ENCODE peak calls at places on chromosomes 11 and 22, in seven cellular contexts. T is left ventricle myocardium inferior, D is PC-3, J is ascending aorta, V is testis, Q is ovary, B is uterus. Z is an unnamed sample. For H3K36me3, the result is how much of the 10 kb centered on the place peaks cover.

GRCh38 chr22:50260801-50261614 is 475 bp downstream of the MAPK12 start:
- DNase-seq in B (no peak), T (no peak), J (no peak), D (peak), Q (no peak), V (peak), Z (no peak)

GRCh38 chr11:16217631-16218030 is 138.7 kb downstream of the SOX6 start:
- DNase-seq in B (no peak), Q (no peak), D (peak), T (no peak), J (no peak), V (no peak), Z (no peak)

GRCh38 chr11:44188643-44189042 is 93.2 kb downstream of the EXT2 start:
- DNase-seq in V (no peak), Q (no peak), T (no peak), J (no peak), B (no peak), D (no peak), Z (no peak)

GRCh38 chr22:19645905-19646304 is 68.4 kb upstream of the SEPTIN5 start:
- DNase-seq in V (no peak), B (no peak), T (no peak), J (no peak), Q (no peak), D (no peak), Z (no peak)

GRCh38 chr22:48103126-48103875 is 1340.9 kb downstream of the TBC1D22A start:
- DNase-seq in T (no peak), D (no peak), Q (no peak), J (no peak), V (no peak), B (no peak), Z (no peak)

GRCh38 chr11:108346451-108346850 is 120.9 kb downstream of the C11orf65 start:
- DNase-seq in B (no peak), J (no peak), T (no peak), V (no peak), Q (no peak), D (no peak), Z (no peak)

GRCh38 chr11:11967669-11968510 is 40.5 kb downstream of the DKK3 start:
- DNase-seq in D (no peak), V (no peak), T (peak), J (peak), B (no peak), Q (no peak), Z (no peak)

GRCh38 chr11:114053406-114053805 is 6.1 kb upstream of the ZBTB16 start:
- DNase-seq in T (no peak), B (no peak), D (no peak), J (no peak), V (no peak), Q (no peak), Z (no peak)

GRCh38 chr11:109971184-109971523 is 122.0 kb upstream of the ZC3H12C start:
- DNase-seq in D (peak), Q (no peak), T (no peak), V (no peak), J (no peak), B (no peak), Z (peak)

GRCh38 chr11:117072517-117073218 is 25.6 kb downstream of the SIK3 start:
- DNase-seq in T (no peak), D (peak), Q (no peak), V (no peak), J (no peak), B (no peak), Z (no peak)

GRCh38 chr11:57761301-57762234 is at the start of gene CTNND1:
- DNase-seq in B (peak), D (peak), V (peak), Q (peak), J (peak), T (peak), Z (peak)

GRCh38 chr22:29308148-29308790 is 1.8 kb downstream of the GAS2L1 start:
- DNase-seq in B (no peak), T (no peak), J (no peak), V (no peak), Q (no peak), D (no peak), Z (no peak)

GRCh38 chr22:20094158-20094807 is 14.2 kb downstream of the DGCR8 start:
- DNase-seq in D (no peak), B (peak), Q (no peak), J (no peak), V (no peak), T (no peak), Z (no peak)

GRCh38 chr11:8826145-8826786 is 84.7 kb upstream of the AKIP1 start:
- DNase-seq in Q (no peak), D (peak), V (no peak), J (no peak), B (no peak), T (no peak), Z (no peak)

GRCh38 chr11:11916981-11917399 is 75.2 kb downstream of the USP47 start:
- DNase-seq in T (no peak), D (peak), J (peak), V (no peak), Q (no peak), B (no peak), Z (peak)

GRCh38 chr22:25403752-25404471 is 160.6 kb upstream of the GRK3 start:
- DNase-seq in T (no peak), V (no peak), Q (no peak), J (no peak), B (no peak), D (peak), Z (peak)

GRCh38 chr22:47797546-47797945 is 1035.1 kb downstream of the TBC1D22A start:
- DNase-seq in J (no peak), T (no peak), Q (no peak), V (no peak), B (no peak), D (no peak), Z (no peak)

GRCh38 chr22:42895541-42895981 is 38.5 kb upstream of the ARFGAP3 start:
- DNase-seq in T (no peak), Q (no peak), J (no peak), V (no peak), B (no peak), D (no peak), Z (peak)

GRCh38 chr22:23688571-23688970 is 2.2 kb upstream of the RGL4 start:
- DNase-seq in T (no peak), B (no peak), D (no peak), J (no peak), V (peak), Q (no peak), Z (no peak)

GRCh38 chr11:131677832-131678470 is 307.5 kb downstream of the NTM start:
- DNase-seq in D (no peak), J (no peak), V (no peak), B (no peak), T (no peak), Q (no peak), Z (no peak)

GRCh38 chr11:128933481-128934178 is 9.0 kb downstream of the TP53AIP1 start:
- DNase-seq in Q (no peak), B (no peak), D (no peak), T (no peak), J (no peak), V (no peak), Z (no peak)

GRCh38 chr11:46637546-46637945 is 20.2 kb downstream of the ATG13 start:
- DNase-seq in V (no peak), T (no peak), J (no peak), B (no peak), D (no peak), Q (no peak), Z (no peak)

GRCh38 chr11:66858186-66858938 is 1.5 kb downstream of the LRFN4 start:
- DNase-seq in V (no peak), T (no peak), Q (no peak), D (no peak), B (no peak), J (no peak), Z (no peak)

GRCh38 chr11:125170406-125171031 is 6.0 kb downstream of the PKNOX2 start:
- DNase-seq in Q (peak), J (peak), T (peak), B (peak), D (no peak), V (peak), Z (peak)

GRCh38 chr11:114163830-114164401 is 104.4 kb downstream of the ZBTB16 start:
- DNase-seq in T (peak), J (peak), V (peak), Q (peak), B (peak), D (no peak), Z (no peak)

GRCh38 chr11:32267679-32268187 is 167.6 kb downstream of the WT1 start:
- DNase-seq in V (no peak), T (no peak), Q (no peak), B (no peak), D (no peak), J (no peak), Z (no peak)

GRCh38 chr22:32130464-32130863 is 28.6 kb downstream of the C22orf42 start:
- DNase-seq in J (no peak), D (no peak), Q (no peak), V (no peak), B (no peak), T (no peak), Z (no peak)

GRCh38 chr22:24969588-24970301 is 17.2 kb downstream of the KIAA1671 start:
- DNase-seq in Q (peak), V (no peak), D (peak), J (peak), T (peak), B (no peak), Z (peak)

GRCh38 chr22:38153821-38154562 is 27.6 kb downstream of the PLA2G6 start:
- DNase-seq in D (no peak), V (no peak), T (no peak), J (no peak), Q (no peak), B (no peak), Z (peak)

DNA sequence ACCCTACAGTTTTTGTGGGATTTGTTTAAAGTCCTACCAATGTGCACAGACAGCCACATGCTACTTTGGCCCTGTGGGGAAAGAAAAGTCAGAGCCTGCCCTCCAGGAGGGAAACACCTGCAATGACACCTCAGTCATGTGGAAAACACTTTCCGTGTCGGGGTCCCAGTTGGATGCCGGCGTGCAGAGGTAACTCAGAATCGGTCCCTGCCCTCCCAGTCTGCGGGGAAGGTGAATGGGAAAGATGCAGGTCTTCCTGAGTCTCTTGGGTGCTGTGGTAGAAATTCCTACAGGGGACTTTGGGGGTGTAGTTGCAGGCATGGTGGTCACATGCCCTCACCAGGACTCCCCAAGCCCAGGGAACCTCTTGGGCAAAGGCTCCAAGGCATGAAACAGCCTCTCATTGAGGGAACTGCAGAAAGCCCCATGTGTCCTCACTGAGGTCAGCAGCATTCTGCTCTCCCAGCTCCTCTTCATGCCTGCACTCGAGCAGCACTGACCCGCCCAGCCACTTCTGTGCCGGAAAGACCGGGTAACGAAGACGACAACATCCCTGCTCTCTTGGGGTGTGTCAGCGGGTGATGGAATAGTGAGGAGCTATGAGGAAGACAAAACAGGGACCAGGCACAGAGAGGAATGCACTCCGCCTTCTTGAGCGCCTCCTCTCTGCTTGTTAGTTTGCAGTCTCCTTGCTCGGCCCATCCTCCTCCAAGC is 4.7 kb downstream of the RIBC2 start:
- DNase-seq in T (no peak), J (no peak), V (no peak), B (no peak), Q (no peak), D (no peak), Z (no peak)
- H3K27ac ChIP-seq in T (no peak), J (no peak), V (no peak), B (no peak), Q (no peak), D (no peak), Z (no peak)

DNA sequence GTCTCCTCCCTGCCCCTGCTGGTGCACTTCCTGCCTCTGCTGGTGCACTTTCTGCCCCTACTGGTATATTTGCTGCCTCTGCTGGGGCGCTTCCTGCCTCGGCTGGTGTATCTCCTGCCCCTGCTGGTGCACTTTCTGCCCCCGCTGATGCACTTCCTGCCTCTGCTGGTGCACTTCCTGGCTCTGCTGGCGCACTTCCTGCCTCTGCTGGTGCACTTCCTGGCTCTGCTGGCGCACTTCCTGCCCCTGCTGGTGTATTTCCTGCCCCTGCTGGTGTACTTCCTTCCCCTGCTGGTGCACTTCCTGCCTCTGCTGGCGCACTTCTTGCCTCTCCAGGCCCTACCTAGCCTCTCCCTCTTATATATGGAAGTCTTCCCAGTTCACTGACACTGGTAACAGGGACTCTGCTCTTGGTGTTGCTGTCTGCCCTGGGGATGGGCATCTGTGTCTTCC is 10.1 kb downstream of the MTFP1 start:
- DNase-seq in T (no peak), D (no peak), V (no peak), Q (no peak), B (peak), J (peak), Z (peak)
- TF ChIP-seq CTCF in T (no peak), D (no peak), V (no peak), Q (no peak), B (no peak), J (no peak), Z (no peak)

GRCh38 chr22:39482768-39483167 is 19.3 kb upstream of the MIEF1 start:
- DNase-seq in D (no peak), J (no peak), B (no peak), Q (no peak), T (no peak), V (no peak), Z (no peak)
- H3K36me3 ChIP-seq in D (under half), J (under half), B (under half), Q (under half), T (under half), V (under half), Z (under half)

GRCh38 chr11:101618691-101619090 is 34.9 kb upstream of the TRPC6 start:
- DNase-seq in Q (no peak), T (no peak), D (peak), J (no peak), V (no peak), B (no peak), Z (no peak)
- H3K27ac ChIP-seq in Q (no peak), T (no peak), D (peak), J (no peak), V (no peak), B (no peak), Z (no peak)

GRCh38 chr11:119153049-119153818 is 4.4 kb downstream of the ABCG4 start:
- DNase-seq in J (no peak), T (no peak), Q (no peak), D (no peak), B (no peak), V (no peak), Z (no peak)
- TF ChIP-seq CTCF in J (no peak), T (no peak), Q (no peak), D (peak), B (no peak), V (no peak), Z (no peak)

GRCh38 chr11:73363147-73363546 is 13.1 kb upstream of the RELT start:
- DNase-seq in Q (no peak), D (no peak), V (no peak), T (no peak), B (no peak), J (no peak), Z (no peak)
- H3K36me3 ChIP-seq in Q (under half), D (under half), V (under half), T (half or more), B (under half), J (half or more), Z (half or more)

GRCh38 chr11:24932110-24933000 is 435.5 kb downstream of the LUZP2 start:
- DNase-seq in J (no peak), D (no peak), T (no peak), V (no peak), B (no peak), Q (no peak), Z (no peak)
- H3K27ac ChIP-seq in J (no peak), D (no peak), T (no peak), V (no peak), B (no peak), Q (no peak), Z (no peak)